ENCODE peak calls at places on chromosome 13, in six cellular contexts. B is left ventricle myocardium inferior, Y is kidney epithelial cell, G is NB4, H is HFFc6, V is brain microvascular endothelial cell. S is an unnamed sample.

GRCh38 chr13:98293570-98294142 is 116.6 kb upstream of the RNF113B start:
- DNase-seq in G (no peak), Y (no peak), H (peak; percentile 45), V (no peak), B (no peak), S (no peak)

GRCh38 chr13:112740502-112741131 is 50.8 kb downstream of the ATP11A start:
- DNase-seq in G (peak; percentile 50), B (peak; percentile 85), H (peak; percentile 47), V (peak; percentile 71), Y (no peak), S (no peak)

GRCh38 chr13:42883142-42883541 is 101.8 kb downstream of the FAM216B start:
- DNase-seq in G (no peak), Y (no peak), H (no peak), V (peak; percentile 22), B (no peak), S (no peak)

GRCh38 chr13:53098455-53098854 is 69.8 kb downstream of the OLFM4 start:
- DNase-seq in H (no peak), B (no peak), G (no peak), V (no peak), Y (no peak), S (no peak)

GRCh38 chr13:59398661-59399060 is 765.1 kb downstream of the DIAPH3 start:
- DNase-seq in V (no peak), H (no peak), B (no peak), Y (no peak), G (no peak), S (no peak)

GRCh38 chr13:113584870-113585671 is 518 bp downstream of the TFDP1 start:
- DNase-seq in G (peak; percentile 64), B (no peak), H (no peak), V (no peak), Y (no peak), S (peak; percentile 40)

GRCh38 chr13:42968906-42969305 is 23.1 kb downstream of the EPSTI1 start:
- DNase-seq in Y (no peak), G (no peak), V (no peak), B (no peak), H (no peak), S (no peak)

GRCh38 chr13:48818495-48818961 is 157.2 kb upstream of the FNDC3A start:
- DNase-seq in B (no peak), V (peak; percentile 72), Y (peak; percentile 87), G (no peak), H (peak; percentile 96), S (no peak)

GRCh38 chr13:112175162-112176075 is 108.5 kb downstream of the SOX1 start:
- DNase-seq in V (no peak), G (no peak), Y (no peak), H (no peak), B (no peak), S (no peak)

GRCh38 chr13:109704771-109705628 is 81.4 kb downstream of the IRS2 start:
- DNase-seq in H (no peak), V (no peak), B (peak; percentile 47), Y (no peak), G (peak; percentile 74), S (no peak)

GRCh38 chr13:94620286-94620896 is 18.7 kb downstream of the GPR180 start:
- DNase-seq in V (peak; percentile 19), Y (no peak), G (peak; percentile 41), B (no peak), H (peak; percentile 18), S (no peak)

GRCh38 chr13:35767256-35767981 is 290.9 kb upstream of the MAB21L1 start:
- DNase-seq in Y (no peak), H (no peak), V (no peak), B (no peak), G (no peak), S (no peak)

GRCh38 chr13:99973786-99974185 is 2.2 kb upstream of the ZIC5 start:
- DNase-seq in V (no peak), B (no peak), H (no peak), Y (no peak), G (no peak), S (no peak)

GRCh38 chr13:38415233-38415632 is 65.6 kb downstream of the UFM1 start:
- DNase-seq in V (no peak), G (peak; percentile 2), Y (no peak), B (no peak), H (no peak), S (no peak)

GRCh38 chr13:38419312-38419873 is 69.7 kb downstream of the UFM1 start:
- DNase-seq in B (no peak), G (no peak), V (no peak), H (no peak), Y (no peak), S (no peak)

GRCh38 chr13:38417241-38417640 is 67.6 kb downstream of the UFM1 start:
- DNase-seq in G (no peak), H (no peak), B (no peak), Y (no peak), V (no peak), S (no peak)

GRCh38 chr13:38418286-38418685 is 68.6 kb downstream of the UFM1 start:
- DNase-seq in H (peak; percentile 25), B (no peak), G (no peak), V (no peak), Y (no peak), S (no peak)

GRCh38 chr13:38417727-38418126 is 68.1 kb downstream of the UFM1 start:
- DNase-seq in G (peak; percentile 33), V (peak; percentile 9), Y (no peak), H (peak; percentile 45), B (no peak), S (no peak)
- TF ChIP-seq CTCF in G (peak; percentile 33), V (peak; percentile 45), Y (peak; percentile 28), H (peak; percentile 74), B (peak; percentile 38), S (no peak)

GRCh38 chr13:79662882-79663281 is 181.9 kb downstream of the NDFIP2 start:
- DNase-seq in H (no peak), B (peak; percentile 30), V (no peak), Y (no peak), G (no peak), S (no peak)
- TF ChIP-seq CTCF in H (no peak), B (no peak), V (no peak), Y (no peak), G (no peak), S (no peak)

GRCh38 chr13:74039667-74040066 is 94.5 kb downstream of the KLF12 start:
- DNase-seq in H (no peak), Y (no peak), G (no peak), B (no peak), V (no peak), S (no peak)

GRCh38 chr13:74037762-74038161 is 96.4 kb downstream of the KLF12 start:
- DNase-seq in B (no peak), H (no peak), Y (no peak), G (no peak), V (no peak), S (no peak)

GRCh38 chr13:74036373-74036772 is 97.8 kb downstream of the KLF12 start:
- DNase-seq in Y (peak; percentile 14), B (no peak), H (no peak), G (no peak), V (no peak), S (no peak)

GRCh38 chr13:74039154-74039553 is 95.0 kb downstream of the KLF12 start:
- DNase-seq in B (no peak), Y (no peak), H (no peak), V (no peak), G (no peak), S (no peak)

DNA sequence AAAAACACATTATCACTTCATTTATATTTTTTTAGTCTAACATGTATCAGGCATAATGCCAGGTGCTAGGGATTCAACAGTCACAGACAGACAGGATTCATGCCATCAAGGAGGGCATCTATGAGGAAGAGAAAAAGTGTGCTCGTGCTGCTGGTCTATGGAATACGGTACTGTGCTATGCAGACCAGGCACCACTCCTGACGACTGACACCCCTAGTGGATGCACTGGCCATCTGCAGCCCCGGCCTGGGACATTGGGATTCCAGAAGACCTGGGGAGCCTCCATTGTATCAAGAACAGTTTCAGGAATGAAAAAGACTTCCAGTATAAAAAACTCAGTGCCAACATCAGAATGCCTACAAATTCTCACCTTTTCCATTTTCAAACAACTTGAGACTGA is 94.0 kb downstream of the KLF12 start:
- DNase-seq in Y (no peak), V (peak; percentile 28), B (peak; percentile 46), G (peak; percentile 57), H (no peak), S (no peak)
- TF ChIP-seq CTCF in Y (peak; percentile 65), V (peak; percentile 85), B (peak; percentile 74), G (peak; percentile 86), H (peak; percentile 70), S (no peak)

GRCh38 chr13:62512194-62513141 is 1096.8 kb upstream of the PCDH20 start:
- DNase-seq in G (peak; percentile 67), H (no peak), V (peak; percentile 0), B (no peak), Y (no peak), S (no peak)
- TF ChIP-seq CTCF in G (peak; percentile 83), H (peak; percentile 54), V (peak; percentile 80), B (peak; percentile 36), Y (peak; percentile 74), S (no peak)

GRCh38 chr13:44022196-44022595 is 142.5 kb downstream of the LACC1 start:
- DNase-seq in H (no peak), Y (no peak), V (no peak), B (no peak), G (no peak), S (no peak)
- TF ChIP-seq CTCF in H (no peak), Y (no peak), V (no peak), B (no peak), G (no peak), S (no peak)

GRCh38 chr13:21690955-21691354 is 20.1 kb downstream of the FGF9 start:
- DNase-seq in V (no peak), H (no peak), G (no peak), Y (no peak), B (no peak), S (no peak)

GRCh38 chr13:21691928-21692327 is 21.1 kb downstream of the FGF9 start:
- DNase-seq in B (no peak), H (no peak), Y (no peak), G (no peak), V (no peak), S (no peak)

GRCh38 chr13:21694831-21695230 is 24.0 kb downstream of the FGF9 start:
- DNase-seq in B (peak; percentile 52), V (no peak), H (no peak), G (no peak), Y (no peak), S (no peak)

GRCh38 chr13:21689097-21689496 is 18.2 kb downstream of the FGF9 start:
- DNase-seq in V (no peak), B (no peak), G (no peak), Y (no peak), H (no peak), S (no peak)

GRCh38 chr13:21691500-21691899 is 20.6 kb downstream of the FGF9 start:
- DNase-seq in G (no peak), H (no peak), B (no peak), Y (no peak), V (no peak), S (no peak)
- TF ChIP-seq CTCF in G (no peak), H (no peak), B (no peak), Y (no peak), V (no peak), S (no peak)

S was measured in activated B cell treated with CpG ODN at 0.5 μM for 24 hours.